ENCODE peak calls at places on chromosomes 3 and 15, in five cellular contexts. S, X, I, C and H are unnamed samples. For H3K4me1, the result is how much of the 10 kb centered on the place peaks cover.

GRCh38 chr3:188490416-188490815 is 336.5 kb downstream of the LPP start:
- DNase-seq in C (no peak), I (no peak), S (no peak), X (no peak), H (no peak)

GRCh38 chr3:98086873-98087272 is at the start of gene OR5AC2:
- DNase-seq in S (no peak), C (no peak), X (no peak), I (no peak), H (no peak)

GRCh38 chr3:42300013-42300412 is 34.0 kb upstream of the CCK start:
- DNase-seq in S (no peak), X (no peak), C (peak), I (no peak), H (peak)

GRCh38 chr15:41013698-41014414 is 60.6 kb downstream of the CHAC1 start:
- DNase-seq in S (no peak), X (no peak), C (no peak), I (no peak), H (no peak)

GRCh38 chr15:87828608-87829007 is 427.9 kb downstream of the NTRK3 start:
- DNase-seq in S (no peak), I (no peak), C (no peak), X (no peak), H (no peak)

GRCh38 chr3:23159929-23160328 is 43.2 kb upstream of the UBE2E2 start:
- DNase-seq in X (no peak), S (no peak), I (no peak), C (no peak), H (no peak)

GRCh38 chr3:116338713-116339112 is 106.6 kb downstream of the LSAMP start:
- DNase-seq in X (no peak), S (no peak), I (no peak), C (no peak), H (no peak)

GRCh38 chr3:152269423-152270144 is 855 bp downstream of the MBNL1 start:
- DNase-seq in X (peak), S (no peak), I (peak), C (peak), H (peak)

GRCh38 chr3:108447096-108447847 is 63.1 kb downstream of the MYH15 start:
- DNase-seq in C (no peak), S (no peak), X (no peak), I (no peak), H (no peak)

GRCh38 chr3:105798381-105798934 is 70.4 kb downstream of the CBLB start:
- DNase-seq in X (no peak), I (no peak), S (no peak), C (no peak), H (no peak)
- H3K4me1 ChIP-seq in X (under half), I (under half), S (half or more), C (under half), H (under half)

GRCh38 chr3:134333522-134334181 is 40.6 kb downstream of the AMOTL2 start:
- DNase-seq in I (no peak), X (no peak), C (peak), S (no peak), H (no peak)
- H3K4me1 ChIP-seq in I (under half), X (under half), C (under half), S (half or more), H (under half)

GRCh38 chr3:10193692-10194327 is 29.1 kb downstream of the IRAK2 start:
- DNase-seq in I (no peak), S (no peak), C (no peak), X (peak), H (no peak)

GRCh38 chr3:10192953-10193691 is 28.4 kb downstream of the IRAK2 start:
- DNase-seq in S (no peak), I (peak), C (peak), X (no peak), H (peak)

GRCh38 chr3:10196389-10197052 is 31.8 kb downstream of the IRAK2 start:
- DNase-seq in C (peak), X (no peak), I (no peak), S (peak), H (no peak)

GRCh38 chr3:10195692-10196091 is 31.0 kb downstream of the IRAK2 start:
- DNase-seq in X (no peak), C (no peak), S (no peak), I (no peak), H (no peak)

GRCh38 chr3:10194328-10195071 is 29.8 kb downstream of the IRAK2 start:
- DNase-seq in S (no peak), I (no peak), C (peak), X (no peak), H (peak)
- H3K4me1 ChIP-seq in S (half or more), I (half or more), C (half or more), X (under half), H (half or more)

DNA sequence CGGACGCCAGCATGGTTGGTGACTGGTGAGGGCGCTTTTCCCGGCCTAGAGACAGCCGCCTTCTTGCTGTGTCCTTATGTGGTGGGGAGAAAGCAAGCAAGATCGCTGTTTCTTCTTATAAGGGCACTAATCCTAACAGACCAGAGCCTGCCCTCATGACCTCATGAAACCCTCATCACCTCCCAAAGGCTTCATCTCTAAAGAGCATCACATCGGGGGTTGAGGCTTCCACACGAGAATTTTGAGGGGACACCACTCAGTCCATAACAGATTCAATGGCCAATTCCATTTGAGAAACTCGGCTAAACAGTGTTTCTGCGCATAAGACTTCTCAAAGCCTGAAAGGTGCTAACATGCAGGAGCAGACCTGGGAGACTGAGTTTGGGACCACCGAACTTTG is 54.0 kb downstream of the VGLL4 start:
- DNase-seq in S (no peak), C (no peak), I (no peak), X (no peak), H (no peak)
- H3K4me1 ChIP-seq in S (half or more), C (half or more), I (half or more), X (half or more), H (under half)

DNA sequence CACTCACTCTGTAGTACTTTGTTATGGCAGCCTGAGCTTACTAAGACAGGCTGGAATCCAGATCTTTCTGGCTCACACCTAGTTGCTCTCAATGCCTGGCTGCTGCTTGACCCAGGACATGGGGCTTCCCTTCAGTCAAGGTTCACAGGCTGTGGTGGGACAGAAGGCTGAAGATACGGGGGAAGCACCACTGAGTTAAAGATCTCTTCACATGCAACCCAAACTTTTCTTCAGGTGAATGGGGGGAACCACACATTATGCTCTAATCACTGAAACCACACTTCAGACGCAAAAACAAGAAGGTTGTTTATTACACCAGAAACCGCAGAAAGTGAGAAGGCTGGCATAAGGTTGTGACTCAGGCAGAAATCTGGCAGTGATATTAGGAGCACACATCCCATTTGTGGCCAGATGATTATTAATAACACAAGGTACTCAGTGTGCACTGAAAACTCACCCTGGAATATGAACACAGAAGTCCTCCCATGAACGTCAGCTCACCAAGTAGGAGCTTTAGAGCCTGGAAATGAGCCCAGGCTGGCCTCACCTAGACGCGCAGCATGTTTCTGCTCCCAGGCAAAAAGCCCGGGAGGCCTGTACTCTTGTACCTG is 230.5 kb upstream of the CHRNA7 start:
- DNase-seq in X (no peak), I (no peak), C (no peak), S (peak), H (no peak)
- H3K4me1 ChIP-seq in X (under half), I (under half), C (under half), S (under half), H (under half)

GRCh38 chr15:84752700-84753099 is 4.3 kb downstream of the ZNF592 start:
- DNase-seq in X (no peak), I (no peak), C (no peak), S (no peak), H (no peak)

GRCh38 chr15:84749111-84749991 is 959 bp downstream of the ZNF592 start:
- DNase-seq in I (peak), X (peak), C (peak), S (peak), H (peak)

GRCh38 chr15:84748274-84749110 is at the start of gene ZNF592:
- DNase-seq in X (peak), S (peak), I (peak), C (peak), H (peak)

GRCh38 chr15:84752195-84752594 is 3.8 kb downstream of the ZNF592 start:
- DNase-seq in X (no peak), C (no peak), I (no peak), S (no peak), H (no peak)

GRCh38 chr15:84750583-84751092 is 2.2 kb downstream of the ZNF592 start:
- DNase-seq in X (no peak), I (no peak), S (no peak), C (no peak), H (no peak)
- H3K4me1 ChIP-seq in X (under half), I (half or more), S (half or more), C (under half), H (half or more)